ENCODE peak calls at places on chromosomes 1 and 21, in seven cellular contexts. G is spleen, O is endothelial cell of umbilical vein, C is lower lobe of right lung, L is tibial artery, K is right lobe of liver, S is H9. N is an unnamed sample.
A peak's percentile ranks its signal among the peaks of the same experiment; 100 is the strongest.

GRCh38 chr1:53070621-53071020 is 8.6 kb downstream of the PODN start:
- DNase-seq in G (peak; percentile 67), O (no peak), C (peak; percentile 24), L (no peak), K (peak; percentile 32), S (peak; percentile 26), N (no peak)

GRCh38 chr1:216325946-216326345 is 97.3 kb downstream of the USH2A start:
- DNase-seq in G (no peak), O (no peak), C (no peak), L (no peak), K (no peak), S (no peak), N (peak; percentile 29)

GRCh38 chr1:172515927-172516326 is 17.0 kb upstream of the SUCO start:
- DNase-seq in G (no peak), O (peak; percentile 34), C (no peak), L (no peak), K (no peak), S (no peak), N (no peak)

GRCh38 chr1:78840447-78841251 is 165.9 kb downstream of the ADGRL4 start:
- DNase-seq in G (no peak), O (peak; percentile 6), C (no peak), L (no peak), K (no peak), S (peak; percentile 36), N (peak; percentile 83)

GRCh38 chr1:6519935-6520621 is 28.6 kb upstream of the PLEKHG5 start:
- DNase-seq in G (no peak), O (no peak), C (no peak), L (no peak), K (no peak), S (peak; percentile 95), N (peak; percentile 75)

GRCh38 chr1:237709355-237709754 is 181.4 kb downstream of the ZP4 start:
- DNase-seq in G (no peak), O (no peak), C (no peak), L (no peak), K (no peak), S (no peak), N (no peak)

GRCh38 chr1:86138746-86139145 is 17.8 kb downstream of the COL24A1 start:
- DNase-seq in G (no peak), O (no peak), C (no peak), L (no peak), K (no peak), S (no peak), N (peak; percentile 29)

GRCh38 chr1:178628637-178629548 is 96.2 kb upstream of the RALGPS2 start:
- DNase-seq in G (no peak), O (no peak), C (no peak), L (no peak), K (no peak), S (no peak), N (peak; percentile 89)

GRCh38 chr1:27406354-27406665 is 13.9 kb downstream of the GPR3 start:
- DNase-seq in G (no peak), O (no peak), C (no peak), L (no peak), K (no peak), S (no peak), N (no peak)

GRCh38 chr1:240998441-240999015 is 358.5 kb downstream of the RGS7 start:
- DNase-seq in G (no peak), O (no peak), C (no peak), L (no peak), K (peak; percentile 69), S (no peak), N (no peak)

GRCh38 chr1:35005711-35006110 is 20.6 kb upstream of the TMEM35B start:
- DNase-seq in G (no peak), O (no peak), C (no peak), L (no peak), K (no peak), S (no peak), N (no peak)

GRCh38 chr1:69613414-69613813 is 45.7 kb downstream of the LRRC7 start:
- DNase-seq in G (no peak), O (no peak), C (no peak), L (no peak), K (no peak), S (no peak), N (no peak)

GRCh38 chr1:247647864-247648263 is 31.7 kb downstream of the OR13G1 start:
- DNase-seq in G (no peak), O (no peak), C (no peak), L (no peak), K (no peak), S (peak; percentile 59), N (no peak)

GRCh38 chr1:46549697-46550681 is 1.5 kb downstream of the KNCN start:
- DNase-seq in G (peak; percentile 56), O (no peak), C (peak; percentile 47), L (no peak), K (no peak), S (peak; percentile 64), N (peak; percentile 41)

GRCh38 chr1:2384130-2384860 is 7.1 kb downstream of the MORN1 start:
- DNase-seq in G (peak; percentile 60), O (no peak), C (peak; percentile 23), L (peak; percentile 43), K (peak; percentile 16), S (no peak), N (no peak)

GRCh38 chr1:33080373-33080772 is 580 bp upstream of the AZIN2 start:
- DNase-seq in G (no peak), O (no peak), C (no peak), L (no peak), K (no peak), S (no peak), N (no peak)

GRCh38 chr1:171758011-171758410 is 16.1 kb upstream of the VAMP4 start:
- DNase-seq in G (no peak), O (no peak), C (no peak), L (no peak), K (no peak), S (no peak), N (no peak)

GRCh38 chr1:67420835-67421492 is 9.2 kb downstream of the SERBP1 start:
- DNase-seq in G (no peak), O (no peak), C (no peak), L (no peak), K (no peak), S (no peak), N (no peak)

GRCh38 chr21:17045214-17045835 is 467.5 kb upstream of the CXADR start:
- DNase-seq in G (no peak), O (peak; percentile 37), C (no peak), L (no peak), K (no peak), S (no peak), N (peak; percentile 62)

GRCh38 chr1:238485062-238485905 is 594.6 kb upstream of the ZP4 start:
- DNase-seq in G (peak; percentile 65), O (no peak), C (no peak), L (no peak), K (no peak), S (peak; percentile 67), N (peak; percentile 45)

GRCh38 chr1:109792056-109792831 is 28.5 kb upstream of the EPS8L3 start:
- DNase-seq in G (no peak), O (peak; percentile 90), C (peak; percentile 75), L (peak; percentile 82), K (peak; percentile 73), S (peak; percentile 75), N (peak; percentile 92)
- H3K4me1 ChIP-seq in G (peaks cover 89% of the 10 kb centered on the region), O (peaks cover 38% of the 10 kb centered on the region), C (peaks cover 72% of the 10 kb centered on the region), L (peaks cover 22% of the 10 kb centered on the region), K (no peaks in the 10 kb centered on the region), S (peaks cover 6% of the 10 kb centered on the region), N (peaks cover 33% of the 10 kb centered on the region)

DNA sequence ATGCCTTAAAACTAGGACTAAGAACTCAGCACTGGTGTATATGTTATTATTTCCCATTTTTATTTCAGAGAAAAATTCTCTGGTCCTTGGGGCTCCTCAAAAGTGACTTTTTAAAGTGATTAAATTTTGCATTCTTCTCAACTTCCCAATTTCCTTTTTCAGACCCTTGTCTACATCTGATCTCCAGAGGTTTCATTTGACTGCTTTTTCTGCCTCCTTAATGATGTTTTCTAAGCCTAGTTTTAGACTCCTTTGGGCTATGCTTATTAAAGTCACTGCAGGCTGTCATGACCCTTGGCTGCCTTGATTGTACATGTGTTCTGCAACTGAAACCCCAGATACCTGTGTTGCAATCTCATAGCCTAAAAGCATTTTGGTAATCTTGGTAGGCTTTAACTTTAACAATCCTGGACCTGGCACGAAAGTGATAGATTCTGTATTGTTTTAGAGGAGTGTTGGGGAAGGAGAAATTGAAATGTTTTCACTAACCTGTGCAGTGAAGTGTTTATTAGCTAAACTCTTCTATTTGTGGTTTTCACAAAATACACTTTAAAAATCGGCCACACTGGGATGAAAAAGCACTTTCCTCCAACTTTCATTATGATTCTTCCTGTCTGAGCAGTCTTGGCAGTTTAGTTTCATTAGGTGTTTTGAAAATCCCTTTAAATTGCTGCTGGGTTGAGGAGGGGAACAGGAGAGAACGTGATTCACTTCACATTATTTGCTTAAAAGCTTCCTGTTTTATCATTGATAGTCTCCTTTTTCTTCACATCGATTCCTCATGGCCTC is 4.8 kb downstream of the MACO1 start:
- DNase-seq in G (no peak), O (peak; percentile 12), C (no peak), L (no peak), K (peak; percentile 54), S (no peak), N (no peak)
- H3K4me1 ChIP-seq in G (peaks cover 57% of the 10 kb centered on the region), O (peaks cover 37% of the 10 kb centered on the region), C (peaks cover 50% of the 10 kb centered on the region), L (peaks cover 25% of the 10 kb centered on the region), K (peaks cover 45% of the 10 kb centered on the region), S (no peaks in the 10 kb centered on the region), N (peaks cover 4% of the 10 kb centered on the region)

GRCh38 chr1:193157360-193157759 is 29.1 kb downstream of the B3GALT2 start:
- DNase-seq in G (no peak), O (no peak), C (no peak), L (no peak), K (no peak), S (no peak), N (no peak)

GRCh38 chr1:193156117-193156825 is 30.1 kb downstream of the B3GALT2 start:
- DNase-seq in G (no peak), O (no peak), C (no peak), L (no peak), K (no peak), S (no peak), N (no peak)

DNA sequence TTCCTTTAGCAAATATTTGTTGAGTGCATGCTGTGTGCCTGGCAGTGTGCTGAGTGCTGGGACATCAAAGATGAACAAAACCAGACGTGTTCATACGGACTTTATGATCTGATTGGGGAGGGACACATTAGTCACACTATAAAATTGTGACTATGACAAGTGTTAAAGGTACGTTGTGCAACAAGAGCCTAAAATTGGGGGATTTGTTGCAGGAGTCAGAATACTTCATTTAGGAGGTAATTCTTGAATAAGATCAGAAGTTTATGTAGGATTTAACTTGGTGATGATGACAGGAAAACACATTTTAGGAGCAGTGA is 29.6 kb downstream of the B3GALT2 start:
- DNase-seq in G (no peak), O (no peak), C (no peak), L (no peak), K (no peak), S (no peak), N (no peak)
- H3K4me1 ChIP-seq in G (no peaks in the 10 kb centered on the region), O (no peaks in the 10 kb centered on the region), C (no peaks in the 10 kb centered on the region), L (no peaks in the 10 kb centered on the region), K (no peaks in the 10 kb centered on the region), S (no peaks in the 10 kb centered on the region), N (no peaks in the 10 kb centered on the region)

DNA sequence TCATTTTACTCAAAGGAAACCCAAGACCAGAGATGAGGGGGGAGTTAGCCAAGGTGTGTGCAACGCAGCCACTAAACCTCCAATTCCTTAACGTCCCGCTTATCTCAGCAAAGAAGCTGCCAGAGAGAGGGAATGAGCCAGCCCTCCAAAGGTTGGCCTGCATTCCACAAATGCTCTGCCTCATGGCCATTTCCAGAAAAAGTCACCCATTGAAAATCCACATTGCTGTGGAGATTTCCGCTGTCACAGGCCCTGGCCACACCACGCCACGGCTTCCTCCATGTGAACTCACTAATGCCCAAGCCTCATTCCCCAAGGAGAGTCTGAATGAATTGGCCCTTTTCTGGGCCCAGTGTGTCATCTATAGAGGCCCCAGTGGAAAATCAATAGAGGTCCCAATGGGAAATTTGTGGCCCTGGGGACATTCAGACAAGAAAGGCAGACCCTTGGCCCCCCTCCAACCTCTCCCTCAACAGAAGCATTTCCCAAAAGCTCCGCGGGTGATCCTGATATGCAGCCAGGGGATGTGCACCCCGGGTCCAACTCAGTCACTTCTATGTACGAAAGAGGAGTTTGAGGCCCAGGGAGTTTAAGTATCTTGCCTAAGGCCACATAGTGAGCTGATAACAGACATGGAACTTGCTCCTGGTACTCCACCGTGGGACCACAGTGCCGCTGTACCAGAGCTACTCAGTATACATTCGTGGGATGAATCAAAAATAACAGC is 8.8 kb downstream of the EPHA2 start:
- DNase-seq in G (no peak), O (peak; percentile 35), C (no peak), L (no peak), K (no peak), S (no peak), N (peak; percentile 90)
- H3K4me1 ChIP-seq in G (peaks cover 89% of the 10 kb centered on the region), O (peaks cover 97% of the 10 kb centered on the region), C (peaks cover 77% of the 10 kb centered on the region), L (peaks cover 34% of the 10 kb centered on the region), K (peaks cover 37% of the 10 kb centered on the region), S (peaks cover 15% of the 10 kb centered on the region), N (peaks cover 50% of the 10 kb centered on the region)

N was measured in fibroblast of lung.